ENCODE peak calls at places on chromosome 7, in seven cellular contexts. K, X, B, H, Q, I and W are unnamed samples.
A peak's percentile ranks its signal among the peaks of the same experiment; 100 is the strongest.

GRCh38 chr7:48244902-48245301 is 73.6 kb downstream of the ABCA13 start:
- DNase-seq in K (no peak), X (peak; percentile 22), B (no peak), H (no peak), Q (no peak), I (no peak), W (no peak)

GRCh38 chr7:101299511-101300464 is 21.8 kb downstream of the IFT22 start:
- DNase-seq in K (peak; percentile 61), X (no peak), B (no peak), H (no peak), Q (no peak), I (peak; percentile 64), W (no peak)

GRCh38 chr7:106032295-106032694 is 69.2 kb downstream of the CDHR3 start:
- DNase-seq in K (no peak), X (no peak), B (no peak), H (no peak), Q (no peak), I (no peak), W (no peak)

GRCh38 chr7:36084485-36085091 is 68.5 kb upstream of the EEPD1 start:
- DNase-seq in K (peak; percentile 80), X (no peak), B (no peak), H (no peak), Q (peak; percentile 53), I (peak; percentile 91), W (no peak)

GRCh38 chr7:98705620-98706019 is 88.5 kb downstream of the NPTX2 start:
- DNase-seq in K (no peak), X (no peak), B (no peak), H (no peak), Q (no peak), I (no peak), W (no peak)

GRCh38 chr7:77426052-77426404 is 9.9 kb upstream of the GSAP start:
- DNase-seq in K (no peak), X (no peak), B (no peak), H (no peak), Q (no peak), I (no peak), W (no peak)

GRCh38 chr7:51290702-51291290 is 25.8 kb downstream of the COBL start:
- DNase-seq in K (no peak), X (no peak), B (no peak), H (no peak), Q (no peak), I (no peak), W (no peak)

GRCh38 chr7:82631998-82632397 is 188.4 kb upstream of the CACNA2D1 start:
- DNase-seq in K (no peak), X (no peak), B (no peak), H (no peak), Q (no peak), I (no peak), W (no peak)

GRCh38 chr7:64630496-64630895 is 35.4 kb upstream of the ZNF107 start:
- DNase-seq in K (no peak), X (no peak), B (no peak), H (no peak), Q (no peak), I (no peak), W (no peak)

GRCh38 chr7:141014091-141014490 is 661 bp downstream of the MRPS33 start:
- DNase-seq in K (no peak), X (no peak), B (no peak), H (no peak), Q (peak; percentile 25), I (no peak), W (no peak)

DNA sequence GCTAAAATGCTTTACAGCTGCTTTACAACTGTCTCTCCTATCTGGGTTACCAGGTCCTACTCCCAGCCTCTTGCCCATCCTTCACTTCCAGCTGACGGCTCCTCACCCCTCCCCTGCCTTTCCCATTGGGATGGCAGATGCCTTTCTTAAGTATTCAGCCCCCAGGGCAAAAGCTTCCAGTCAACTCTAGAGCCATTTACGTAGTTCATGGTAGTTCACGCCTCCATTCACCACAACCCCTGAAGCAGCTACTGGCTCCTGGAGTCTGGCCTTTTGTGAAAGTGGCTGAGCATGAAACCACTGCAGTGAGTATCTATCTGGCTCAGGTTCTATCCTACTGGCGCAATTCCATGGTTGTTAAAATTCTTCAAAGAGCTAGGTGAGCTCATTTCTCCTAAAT is 17.1 kb upstream of the BMPER start:
- DNase-seq in K (peak; percentile 78), X (no peak), B (no peak), H (no peak), Q (no peak), I (no peak), W (no peak)
- H3K4me1 ChIP-seq in K (peaks cover 3% of the 10 kb centered on the region), X (no peaks in the 10 kb centered on the region), B (no peaks in the 10 kb centered on the region), H (no peaks in the 10 kb centered on the region), Q (peaks cover 4% of the 10 kb centered on the region), I (no peaks in the 10 kb centered on the region), W (no peaks in the 10 kb centered on the region)

DNA sequence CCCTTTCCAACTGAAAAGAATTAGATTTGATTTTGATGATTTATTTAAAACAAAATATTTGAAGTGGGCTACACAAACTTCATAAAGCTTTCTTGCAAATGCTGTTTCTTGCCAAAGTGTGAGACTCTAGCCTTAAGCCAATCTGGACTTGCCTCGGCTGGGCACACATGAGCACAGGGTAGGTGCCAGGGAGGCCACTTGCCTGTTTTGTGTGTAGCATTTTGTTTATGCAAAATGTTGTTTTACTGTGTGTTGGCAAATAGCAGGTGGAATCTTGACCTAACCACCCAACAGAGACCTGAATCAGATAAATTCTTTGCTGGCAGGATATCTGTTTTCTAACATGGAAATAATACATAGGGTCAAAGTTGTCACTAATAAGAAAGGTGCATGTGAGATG is 161.1 kb downstream of the BMPER start:
- DNase-seq in K (no peak), X (no peak), B (no peak), H (no peak), Q (no peak), I (no peak), W (no peak)
- H3K4me1 ChIP-seq in K (peaks cover 12% of the 10 kb centered on the region), X (no peaks in the 10 kb centered on the region), B (no peaks in the 10 kb centered on the region), H (no peaks in the 10 kb centered on the region), Q (peaks cover 89% of the 10 kb centered on the region), I (no peaks in the 10 kb centered on the region), W (no peaks in the 10 kb centered on the region)

GRCh38 chr7:47191316-47191715 is 390.6 kb downstream of the TNS3 start:
- DNase-seq in K (no peak), X (no peak), B (no peak), H (no peak), Q (no peak), I (no peak), W (no peak)

GRCh38 chr7:47194516-47194915 is 387.4 kb downstream of the TNS3 start:
- DNase-seq in K (no peak), X (no peak), B (no peak), H (no peak), Q (no peak), I (no peak), W (no peak)

GRCh38 chr7:47190462-47190861 is 391.4 kb downstream of the TNS3 start:
- DNase-seq in K (no peak), X (no peak), B (no peak), H (no peak), Q (no peak), I (no peak), W (no peak)

GRCh38 chr7:47191876-47192291 is 390.0 kb downstream of the TNS3 start:
- DNase-seq in K (no peak), X (no peak), B (no peak), H (no peak), Q (no peak), I (no peak), W (no peak)

DNA sequence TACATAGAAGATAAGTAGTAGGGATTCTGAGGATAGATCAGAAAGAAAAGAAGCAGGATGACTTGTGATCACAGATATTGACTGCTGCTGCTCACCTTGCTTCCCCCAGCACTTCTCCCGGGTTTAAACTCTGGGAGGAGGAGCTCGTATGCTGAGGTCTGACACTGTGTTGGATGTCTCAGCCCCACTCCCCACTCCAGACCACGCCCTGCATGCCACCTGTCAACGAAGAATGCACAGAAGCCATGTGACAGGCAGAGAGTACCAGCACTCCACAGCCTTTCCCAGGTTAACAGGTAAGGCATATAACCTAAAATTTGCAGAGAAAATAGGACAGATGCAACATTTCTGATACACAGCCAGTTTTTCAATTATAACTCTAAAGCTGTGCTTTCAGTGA is 388.9 kb downstream of the TNS3 start:
- DNase-seq in K (no peak), X (no peak), B (no peak), H (no peak), Q (no peak), I (no peak), W (no peak)
- H3K4me1 ChIP-seq in K (no peaks in the 10 kb centered on the region), X (no peaks in the 10 kb centered on the region), B (no peaks in the 10 kb centered on the region), H (no peaks in the 10 kb centered on the region), Q (no peaks in the 10 kb centered on the region), I (no peaks in the 10 kb centered on the region), W (no peaks in the 10 kb centered on the region)

GRCh38 chr7:17934612-17935247 is 5.6 kb downstream of the SNX13 start:
- DNase-seq in K (no peak), X (no peak), B (no peak), H (no peak), Q (no peak), I (no peak), W (no peak)
- H3K4me1 ChIP-seq in K (peaks cover 3% of the 10 kb centered on the region), X (peaks cover 11% of the 10 kb centered on the region), B (no peaks in the 10 kb centered on the region), H (no peaks in the 10 kb centered on the region), Q (peaks cover 13% of the 10 kb centered on the region), I (peaks cover 24% of the 10 kb centered on the region), W (peaks cover 62% of the 10 kb centered on the region)

DNA sequence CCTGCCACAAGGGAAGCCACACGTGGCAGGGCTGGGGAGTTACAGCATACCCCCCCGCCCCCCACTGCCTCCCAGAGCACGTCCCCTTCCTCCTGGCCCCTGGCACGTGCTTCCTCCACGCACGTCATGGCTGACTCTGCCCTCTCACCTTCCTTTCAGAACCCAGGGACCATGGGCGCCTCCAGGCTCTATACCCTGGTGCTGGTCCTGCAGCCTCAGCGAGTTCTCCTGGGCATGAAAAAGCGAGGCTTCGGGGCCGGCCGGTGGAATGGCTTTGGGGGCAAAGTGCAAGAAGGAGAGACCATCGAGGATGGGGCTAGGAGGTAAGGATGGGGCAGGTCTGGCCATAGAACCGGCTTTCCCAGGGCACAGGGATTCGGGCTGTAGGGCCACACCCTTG is 2.4 kb downstream of the NUDT1 start:
- DNase-seq in K (no peak), X (no peak), B (no peak), H (no peak), Q (no peak), I (peak; percentile 52), W (no peak)
- H3K4me1 ChIP-seq in K (no peaks in the 10 kb centered on the region), X (peaks cover 36% of the 10 kb centered on the region), B (peaks cover 4% of the 10 kb centered on the region), H (peaks cover 4% of the 10 kb centered on the region), Q (peaks cover 28% of the 10 kb centered on the region), I (peaks cover 7% of the 10 kb centered on the region), W (peaks cover 20% of the 10 kb centered on the region)

DNA sequence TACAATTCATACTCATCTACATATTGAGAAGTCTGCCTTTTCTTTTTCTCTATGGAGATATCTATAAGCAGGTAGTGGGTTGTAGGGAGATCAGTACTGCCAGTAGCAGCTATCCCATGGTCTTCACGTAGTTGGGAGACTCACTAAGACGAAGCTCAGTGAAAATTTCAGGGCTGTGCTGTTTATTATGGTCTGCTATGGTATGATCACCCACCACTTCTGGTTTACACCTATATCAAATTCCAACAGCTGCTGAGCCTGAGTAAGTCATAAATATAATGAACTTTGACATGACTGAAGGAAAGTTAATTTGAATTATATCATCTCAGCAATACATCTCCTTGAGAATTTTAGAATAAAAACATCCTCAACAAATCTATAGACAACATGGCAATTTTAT is 741.7 kb downstream of the GRM8 start:
- DNase-seq in K (no peak), X (no peak), B (no peak), H (no peak), Q (no peak), I (no peak), W (no peak)
- H3K4me1 ChIP-seq in K (no peaks in the 10 kb centered on the region), X (no peaks in the 10 kb centered on the region), B (no peaks in the 10 kb centered on the region), H (no peaks in the 10 kb centered on the region), Q (no peaks in the 10 kb centered on the region), I (no peaks in the 10 kb centered on the region), W (no peaks in the 10 kb centered on the region)

GRCh38 chr7:50196719-50197118 is 103.7 kb upstream of the ZPBP start:
- DNase-seq in K (no peak), X (no peak), B (no peak), H (no peak), Q (no peak), I (no peak), W (no peak)
- H3K4me1 ChIP-seq in K (no peaks in the 10 kb centered on the region), X (no peaks in the 10 kb centered on the region), B (no peaks in the 10 kb centered on the region), H (no peaks in the 10 kb centered on the region), Q (no peaks in the 10 kb centered on the region), I (no peaks in the 10 kb centered on the region), W (no peaks in the 10 kb centered on the region)